ENCODE peak calls at places on chromosomes 3 and 15, in four cellular contexts. C is GM12878, V is tibial nerve, S is IMR-90. T is an unnamed sample.

GRCh38 chr15:90654233-90655124 is 62.7 kb upstream of the BLM start:
- DNase-seq in C (no peak), V (no peak), S (no peak), T (no peak)

GRCh38 chr3:45026038-45026437 is at the start of gene CLEC3B:
- DNase-seq in C (no peak), V (no peak), S (peak), T (no peak)

GRCh38 chr3:195875482-195876236 is 32.7 kb downstream of the TNK2 start:
- DNase-seq in C (no peak), V (no peak), S (no peak), T (no peak)

GRCh38 chr3:4850928-4851265 is 128.3 kb upstream of the BHLHE40 start:
- DNase-seq in C (peak), V (no peak), S (no peak), T (no peak)

GRCh38 chr3:196662033-196662432 is 22.5 kb downstream of the NRROS start:
- DNase-seq in C (no peak), V (no peak), S (no peak), T (no peak)

GRCh38 chr3:59867185-59868002 is 817.6 kb upstream of the CFAP20DC start:
- DNase-seq in C (no peak), V (no peak), S (no peak), T (no peak)

GRCh38 chr3:84547971-84548970 is 410.5 kb upstream of the CADM2 start:
- DNase-seq in C (no peak), V (no peak), S (no peak), T (peak)

GRCh38 chr3:60009931-60010478 is 960.2 kb upstream of the CFAP20DC start:
- DNase-seq in C (no peak), V (no peak), S (no peak), T (no peak)

GRCh38 chr15:52100807-52101206 is 11.8 kb downstream of the BCL2L10 start:
- DNase-seq in C (peak), V (peak), S (peak), T (peak)

DNA sequence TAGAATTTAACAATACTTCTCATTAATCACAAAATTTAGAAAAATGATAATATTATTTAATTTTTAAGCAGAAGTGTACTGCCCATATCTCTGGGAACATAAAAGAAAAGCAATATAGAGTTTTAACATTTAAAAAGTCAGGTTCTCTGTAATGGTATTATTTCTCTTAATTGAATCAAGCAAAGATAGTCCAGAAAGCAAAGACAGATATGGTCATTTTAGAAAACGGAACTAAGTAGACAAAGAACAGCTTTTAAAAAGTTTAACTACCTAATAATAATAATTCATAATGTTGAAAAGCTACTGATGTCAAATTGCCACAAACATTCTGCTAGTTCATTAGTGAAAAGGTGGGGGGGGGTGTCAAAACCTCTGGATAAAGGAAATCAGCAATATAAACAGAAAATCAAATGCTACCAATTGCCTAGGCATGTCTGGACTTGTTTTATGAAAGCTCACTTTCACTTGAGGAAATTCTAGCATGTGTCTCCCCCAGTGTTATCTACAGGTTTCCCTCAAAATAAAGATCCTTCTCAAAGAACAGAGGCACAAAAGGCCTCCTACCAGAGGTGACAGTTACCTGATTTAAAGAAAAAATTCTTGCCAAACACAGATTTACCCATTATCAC is 1.7 kb downstream of the ZMAT3 start:
- DNase-seq in C (no peak), V (no peak), S (peak), T (peak)
- TF ChIP-seq POLR2A in C (no peak), V (no peak), S (no peak), T (no peak)

GRCh38 chr3:114624676-114625181 is 330.9 kb downstream of the TIGIT start:
- DNase-seq in C (no peak), V (peak), S (peak), T (peak)
- TF ChIP-seq POLR2A in C (no peak), V (peak), S (peak), T (no peak)

DNA sequence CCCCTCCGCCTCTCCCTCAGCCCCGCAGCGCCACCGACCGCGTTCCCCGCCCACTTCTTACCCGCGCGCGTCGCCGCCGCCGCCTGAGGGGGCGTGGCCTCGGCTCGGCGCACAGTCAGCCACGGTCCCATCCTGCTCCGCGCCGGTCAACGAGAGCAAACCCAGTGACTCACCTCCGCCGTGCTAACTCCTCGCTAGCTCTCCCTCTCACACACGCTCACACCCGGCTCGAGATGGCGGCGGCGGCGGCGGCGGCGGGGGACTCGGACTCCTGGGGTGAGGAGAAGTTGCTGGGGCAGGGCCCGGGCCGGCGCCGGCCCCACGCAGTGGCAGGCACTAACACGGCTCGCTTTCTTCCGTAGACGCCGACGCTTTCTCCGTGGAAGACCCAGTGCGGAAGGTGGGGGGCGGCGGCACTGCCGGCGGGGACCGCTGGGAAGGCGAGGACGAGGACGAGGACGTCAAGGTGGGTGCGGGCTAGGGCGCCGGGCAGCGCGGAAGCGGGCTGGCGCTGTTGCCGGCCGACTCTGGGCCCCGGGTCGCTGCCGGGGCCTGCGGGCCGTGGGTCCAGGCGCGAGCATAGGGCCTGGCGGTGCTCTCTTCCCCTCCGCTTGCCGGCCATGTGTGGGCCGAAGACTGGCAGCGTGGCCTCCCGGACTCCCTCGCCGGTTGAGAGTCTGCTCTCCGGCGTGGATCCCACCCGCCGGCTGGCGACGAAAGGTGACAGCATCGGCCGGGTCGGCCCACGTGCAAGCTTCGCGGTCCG is at the start of gene EIF3J:
- DNase-seq in C (peak), V (peak), S (peak), T (peak)
- TF ChIP-seq POLR2A in C (peak), V (peak), S (peak), T (peak)

GRCh38 chr3:64687781-64688515 is at the start of gene ADAMTS9:
- DNase-seq in C (no peak), V (peak), S (peak), T (peak)
- TF ChIP-seq POLR2A in C (no peak), V (peak), S (peak), T (no peak)

GRCh38 chr3:172138031-172138538 is 98.7 kb downstream of the FNDC3B start:
- DNase-seq in C (no peak), V (no peak), S (no peak), T (no peak)
- TF ChIP-seq POLR2A in C (no peak), V (no peak), S (no peak), T (no peak)

DNA sequence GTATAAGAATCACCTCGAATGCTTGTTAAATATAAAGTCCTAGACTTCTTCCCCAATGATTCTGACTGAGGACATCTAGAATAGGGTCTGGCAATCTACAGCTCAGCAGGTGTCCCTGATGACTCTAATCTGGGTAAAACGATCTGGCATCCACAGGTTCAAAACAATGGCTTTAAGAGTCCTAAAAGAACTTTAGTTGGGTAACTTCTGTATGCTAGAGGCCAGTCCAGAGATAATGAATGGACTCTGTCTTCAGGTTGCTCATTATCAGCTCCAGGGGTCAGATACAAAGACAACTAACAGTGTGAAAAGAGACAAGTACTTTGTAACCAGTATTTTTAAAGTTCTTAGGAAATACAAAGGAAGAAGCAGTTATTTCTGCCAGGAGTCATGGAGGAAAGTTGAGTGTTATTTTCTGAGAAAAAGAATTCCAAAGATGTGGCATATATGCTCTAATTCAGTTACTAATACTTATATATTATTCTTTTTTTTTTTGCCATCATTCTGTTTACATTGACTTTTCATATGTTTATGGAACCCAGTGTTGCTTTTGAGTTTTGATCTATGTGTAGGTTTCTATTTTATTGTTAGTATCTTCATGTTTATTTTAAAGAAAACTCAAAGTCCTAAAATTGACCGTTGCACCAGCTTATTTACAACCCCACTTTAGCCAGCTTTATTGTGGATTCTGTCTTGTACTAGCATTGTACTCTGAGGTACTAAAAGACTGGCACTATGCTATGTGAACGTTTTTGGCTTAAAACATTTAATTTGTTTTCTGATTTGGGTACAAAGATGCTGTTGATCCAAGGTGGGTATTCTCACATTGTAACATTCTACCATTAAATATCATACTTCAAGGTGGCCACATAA is 3.1 kb upstream of the GPR15 start:
- DNase-seq in C (no peak), V (no peak), S (no peak), T (peak)
- TF ChIP-seq POLR2A in C (no peak), V (no peak), S (no peak), T (no peak)

DNA sequence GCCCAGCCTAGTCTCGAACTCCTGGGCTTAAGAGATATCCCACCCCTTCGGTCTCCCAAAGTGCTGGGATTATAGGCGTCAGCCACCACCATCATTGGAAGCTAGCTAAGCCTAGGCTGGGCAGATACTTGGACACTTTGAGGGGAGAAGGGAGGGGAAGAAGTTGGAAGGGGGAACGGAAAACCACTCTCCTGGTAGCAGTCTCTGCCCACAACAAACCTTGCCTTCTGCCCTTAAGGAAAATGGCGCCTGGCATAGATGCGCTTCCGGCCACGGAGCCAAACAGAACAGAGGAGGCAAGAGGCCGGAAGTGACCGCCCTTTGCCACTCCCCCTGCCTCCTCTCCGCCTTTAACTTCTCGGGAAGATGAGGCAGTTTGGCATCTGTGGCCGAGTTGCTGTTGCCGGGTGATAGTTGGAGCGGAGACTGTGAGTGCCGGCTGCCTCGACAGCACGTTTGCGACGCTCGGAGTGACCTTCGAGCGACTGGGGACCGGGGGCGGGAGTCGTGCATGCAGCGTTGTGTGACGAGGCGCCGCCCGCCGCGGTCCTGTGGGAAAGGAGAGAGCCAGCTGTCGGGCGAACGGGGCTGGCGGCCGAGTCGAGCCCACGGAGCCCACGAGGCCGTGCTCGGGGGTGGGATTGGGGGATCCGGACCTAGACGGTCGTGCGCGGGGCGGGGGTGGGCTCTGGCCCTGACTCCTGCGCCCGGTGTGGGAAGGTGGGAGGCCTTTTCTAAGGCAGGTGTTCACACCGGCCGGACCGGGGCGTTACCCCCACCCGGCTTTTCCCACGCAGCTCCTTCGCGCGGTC is at the start of gene MFN1:
- DNase-seq in C (peak), V (peak), S (peak), T (peak)
- TF ChIP-seq POLR2A in C (peak), V (no peak), S (peak), T (peak)

DNA sequence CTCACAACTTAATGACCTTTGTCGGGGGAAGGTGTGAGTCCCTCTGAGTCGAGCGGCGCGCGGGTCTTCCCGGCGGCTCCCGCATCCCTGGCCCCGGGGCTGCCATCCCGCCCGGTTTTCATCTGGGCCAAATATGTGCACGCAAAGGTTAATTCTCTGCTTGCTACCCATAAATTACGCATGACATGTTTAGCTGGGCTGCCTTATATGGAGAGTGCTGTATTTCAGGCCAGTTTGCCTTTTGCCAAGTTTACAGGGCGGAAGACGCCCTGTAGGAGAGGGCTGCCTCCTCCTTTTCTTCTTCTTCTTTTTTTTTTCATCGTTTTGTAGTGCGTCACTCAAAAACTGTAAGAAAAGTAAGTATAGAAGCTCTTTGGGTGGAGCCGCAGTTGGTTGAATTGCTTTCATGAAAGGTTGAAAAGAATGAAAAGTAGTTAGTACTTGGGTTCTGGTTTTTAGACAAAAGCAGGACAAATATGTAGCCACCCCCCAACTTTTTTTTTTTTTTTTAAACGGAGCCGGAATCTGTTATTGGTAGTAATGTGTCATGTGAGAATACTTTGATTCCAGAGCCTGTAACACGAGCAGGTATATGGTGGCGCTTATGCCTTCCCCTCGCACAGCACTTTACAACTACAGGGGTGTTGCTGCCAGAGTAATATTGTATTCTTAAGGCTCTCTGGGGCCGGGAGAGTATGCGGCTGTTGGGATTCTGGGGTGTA is 855 bp downstream of the MBNL1 start:
- DNase-seq in C (no peak), V (peak), S (peak), T (peak)
- TF ChIP-seq POLR2A in C (no peak), V (no peak), S (peak), T (no peak)